ENCODE peak calls at places on chromosomes 5 and 9, in six cellular contexts. Y is IMR-90, V is OCI-LY7, R is fibroblast of lung, F is A549, N is HCT116. W is an unnamed sample.

GRCh38 chr9:101466863-101467262 is 31.3 kb upstream of the ALDOB start:
- DNase-seq in F (no peak), V (no peak), R (no peak), N (no peak), Y (no peak), W (peak)

GRCh38 chr9:127117801-127118200 is 4.6 kb downstream of the ANGPTL2 start:
- DNase-seq in V (no peak), N (no peak), Y (no peak), R (no peak), F (no peak), W (no peak)

GRCh38 chr9:37485389-37486255 is at the start of gene POLR1E:
- DNase-seq in N (peak), F (peak), V (peak), R (peak), Y (peak), W (peak)

GRCh38 chr5:124570285-124571035 is 176.0 kb downstream of the ZNF608 start:
- DNase-seq in F (no peak), N (no peak), Y (no peak), V (no peak), R (no peak), W (no peak)

GRCh38 chr9:24832307-24832706 is 286.6 kb upstream of the IZUMO3 start:
- DNase-seq in N (no peak), V (peak), R (no peak), Y (no peak), F (peak), W (peak)

GRCh38 chr9:130844028-130844427 is 9.0 kb downstream of the ABL1 start:
- DNase-seq in V (no peak), F (no peak), Y (no peak), R (no peak), N (no peak), W (no peak)

GRCh38 chr5:160685695-160686094 is 166.3 kb downstream of the ATP10B start:
- DNase-seq in R (no peak), Y (no peak), V (peak), F (peak), N (no peak), W (peak)

GRCh38 chr9:130873966-130874365 is 22.6 kb downstream of the QRFP start:
- DNase-seq in Y (no peak), V (no peak), F (no peak), R (no peak), N (no peak), W (no peak)

GRCh38 chr9:127131871-127132270 is 9.4 kb upstream of the ANGPTL2 start:
- DNase-seq in N (peak), V (no peak), R (peak), F (no peak), Y (peak), W (no peak)

GRCh38 chr9:36997414-36997813 is 36.7 kb downstream of the PAX5 start:
- DNase-seq in Y (peak), F (no peak), N (no peak), R (peak), V (no peak), W (no peak)

GRCh38 chr5:115601709-115602584 is at the start of gene TICAM2:
- DNase-seq in F (peak), Y (peak), R (peak), N (no peak), V (peak), W (peak)

GRCh38 chr5:6448141-6448491 is 543 bp upstream of the UBE2QL1 start:
- DNase-seq in Y (no peak), N (no peak), R (no peak), F (no peak), V (no peak), W (no peak)

GRCh38 chr9:131101207-131101964 is 5.1 kb downstream of the AIF1L start:
- DNase-seq in V (no peak), Y (no peak), R (no peak), F (no peak), N (no peak), W (peak)

GRCh38 chr5:33761139-33761538 is 130.7 kb downstream of the ADAMTS12 start:
- DNase-seq in R (peak), N (no peak), V (no peak), F (no peak), Y (peak), W (no peak)

GRCh38 chr5:149762958-149763630 is 33.0 kb downstream of the PPARGC1B start:
- DNase-seq in R (no peak), V (no peak), N (no peak), Y (no peak), F (no peak), W (no peak)

GRCh38 chr5:4730279-4730678 is 409.9 kb upstream of the ADAMTS16 start:
- DNase-seq in R (no peak), Y (no peak), V (no peak), F (no peak), N (no peak), W (no peak)

GRCh38 chr5:124630767-124631704 is 115.4 kb downstream of the ZNF608 start:
- DNase-seq in N (no peak), Y (peak), V (no peak), F (no peak), R (peak), W (no peak)

GRCh38 chr5:91240175-91240574 is 142.9 kb downstream of the ARRDC3 start:
- DNase-seq in N (no peak), F (no peak), R (no peak), Y (no peak), V (no peak), W (no peak)

GRCh38 chr9:4080889-4081548 is 218.8 kb downstream of the GLIS3 start:
- DNase-seq in F (peak), R (no peak), N (no peak), Y (peak), V (no peak), W (peak)

GRCh38 chr9:81069038-81069795 is 620.1 kb downstream of the TLE1 start:
- DNase-seq in F (no peak), Y (no peak), R (no peak), N (no peak), V (no peak), W (no peak)

GRCh38 chr9:88747768-88748167 is 212.8 kb downstream of the NXNL2 start:
- DNase-seq in Y (peak), V (no peak), N (no peak), R (peak), F (peak), W (no peak)

GRCh38 chr5:124310453-124310852 is 436.0 kb downstream of the ZNF608 start:
- DNase-seq in V (no peak), R (no peak), Y (no peak), F (no peak), N (no peak), W (no peak)

GRCh38 chr9:5886114-5886939 is 4.4 kb upstream of the MLANA start:
- DNase-seq in V (peak), F (peak), N (peak), R (peak), Y (peak), W (peak)

GRCh38 chr5:32538031-32538547 is 47.3 kb upstream of the SUB1 start:
- DNase-seq in V (peak), N (no peak), Y (no peak), F (no peak), R (no peak), W (no peak)

GRCh38 chr9:77507212-77507961 is 140.7 kb downstream of the GNA14 start:
- DNase-seq in V (no peak), F (no peak), N (no peak), R (peak), Y (no peak), W (no peak)

GRCh38 chr9:14993061-14993800 is 83.0 kb upstream of the FREM1 start:
- DNase-seq in N (no peak), R (peak), F (peak), Y (peak), V (no peak), W (peak)

GRCh38 chr5:18220631-18221030 is 586.4 kb downstream of the TAF11L14 start:
- DNase-seq in V (no peak), R (no peak), F (no peak), Y (no peak), N (no peak), W (no peak)

DNA sequence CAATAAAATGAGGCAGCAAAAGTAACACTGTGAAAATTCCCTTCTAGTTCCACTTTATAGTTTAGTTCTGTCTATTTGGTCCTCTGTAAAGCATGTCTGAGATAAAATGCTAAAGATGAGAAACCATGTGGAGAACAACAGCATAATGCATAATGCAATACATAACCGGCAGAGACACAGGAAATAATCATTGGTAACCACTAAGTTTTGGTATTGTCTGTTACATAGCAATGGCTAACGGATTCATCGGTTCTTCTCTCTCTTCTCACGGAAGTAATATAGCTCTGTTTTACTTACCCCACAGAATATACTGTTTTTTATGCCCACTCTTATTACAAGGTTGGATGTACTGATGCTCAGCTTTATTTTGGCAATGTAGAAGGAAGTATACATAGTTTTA is 158.9 kb downstream of the FAM174A start:
- DNase-seq in N (no peak), R (no peak), Y (no peak), V (no peak), F (no peak), W (no peak)
- H3K4me2 ChIP-seq in N (no peak), R (no peak), Y (no peak), V (no peak), F (no peak), W (no peak)

GRCh38 chr9:104881991-104882555 is 45.9 kb downstream of the ABCA1 start:
- DNase-seq in N (no peak), R (no peak), F (no peak), V (no peak), Y (no peak), W (peak)

GRCh38 chr9:104882574-104882973 is 45.4 kb downstream of the ABCA1 start:
- DNase-seq in Y (no peak), F (no peak), V (no peak), N (no peak), R (no peak), W (no peak)

GRCh38 chr9:104890433-104890770 is 37.6 kb downstream of the ABCA1 start:
- DNase-seq in Y (no peak), V (no peak), N (no peak), R (no peak), F (no peak), W (no peak)

GRCh38 chr9:104885818-104886709 is 41.9 kb downstream of the ABCA1 start:
- DNase-seq in F (no peak), V (no peak), N (no peak), Y (no peak), R (no peak), W (no peak)
- H3K4me2 ChIP-seq in F (no peak), V (no peak), N (no peak), Y (no peak), R (no peak), W (no peak)

GRCh38 chr5:72180925-72181324 is 73.7 kb downstream of the MAP1B start:
- DNase-seq in F (no peak), R (no peak), Y (no peak), N (no peak), V (no peak), W (no peak)
- H3K4me2 ChIP-seq in F (no peak), R (no peak), Y (no peak), N (no peak), V (no peak), W (peak)

GRCh38 chr5:15384581-15384980 is 115.4 kb upstream of the FBXL7 start:
- DNase-seq in N (no peak), R (no peak), Y (no peak), F (no peak), V (no peak), W (no peak)
- H3K4me2 ChIP-seq in N (no peak), R (no peak), Y (no peak), F (no peak), V (no peak), W (no peak)

DNA sequence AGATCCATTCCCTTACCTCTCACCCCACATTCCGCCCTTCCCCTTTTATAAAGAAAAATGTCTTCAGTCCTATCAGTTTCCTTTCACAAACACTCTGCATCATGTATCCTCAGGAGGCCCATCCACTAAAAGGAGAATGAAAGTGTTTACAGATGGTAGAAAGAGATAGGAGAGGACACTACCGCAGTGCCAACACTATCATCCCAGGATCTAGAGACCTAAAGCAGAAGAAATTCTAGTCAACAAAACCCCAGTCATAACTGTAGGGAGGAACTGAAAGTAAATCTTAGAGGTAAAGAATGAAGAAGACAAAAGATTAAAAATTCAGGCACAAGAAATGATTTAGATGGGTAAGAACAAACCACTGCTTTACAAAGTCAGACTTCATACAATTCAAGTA is 114.1 kb downstream of the MLLT3 start:
- DNase-seq in F (peak), Y (no peak), R (no peak), N (no peak), V (no peak), W (no peak)
- H3K4me2 ChIP-seq in F (peak), Y (peak), R (peak), N (no peak), V (no peak), W (no peak)

DNA sequence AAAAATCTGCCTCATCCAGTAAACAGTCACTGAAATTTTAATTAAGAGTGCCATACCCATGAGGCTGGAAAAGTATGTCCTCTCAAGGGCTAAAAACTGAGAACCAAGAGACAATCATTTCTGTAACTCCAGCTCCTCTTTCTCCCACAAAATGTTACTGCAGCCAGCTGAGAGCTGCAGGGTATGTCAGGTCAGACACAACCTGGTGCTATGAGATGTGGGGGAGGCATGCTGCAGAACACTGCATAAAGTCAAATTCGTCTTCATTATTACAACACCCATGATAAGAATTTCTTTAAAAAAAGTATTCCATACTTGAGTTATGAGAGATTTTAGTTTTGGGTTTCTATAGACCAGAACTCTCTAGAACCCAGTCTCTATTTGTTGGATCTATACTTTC is 162.2 kb downstream of the CDC42SE2 start:
- DNase-seq in V (no peak), N (no peak), F (no peak), R (no peak), Y (no peak), W (no peak)
- H3K4me2 ChIP-seq in V (no peak), N (no peak), F (no peak), R (no peak), Y (no peak), W (no peak)

DNA sequence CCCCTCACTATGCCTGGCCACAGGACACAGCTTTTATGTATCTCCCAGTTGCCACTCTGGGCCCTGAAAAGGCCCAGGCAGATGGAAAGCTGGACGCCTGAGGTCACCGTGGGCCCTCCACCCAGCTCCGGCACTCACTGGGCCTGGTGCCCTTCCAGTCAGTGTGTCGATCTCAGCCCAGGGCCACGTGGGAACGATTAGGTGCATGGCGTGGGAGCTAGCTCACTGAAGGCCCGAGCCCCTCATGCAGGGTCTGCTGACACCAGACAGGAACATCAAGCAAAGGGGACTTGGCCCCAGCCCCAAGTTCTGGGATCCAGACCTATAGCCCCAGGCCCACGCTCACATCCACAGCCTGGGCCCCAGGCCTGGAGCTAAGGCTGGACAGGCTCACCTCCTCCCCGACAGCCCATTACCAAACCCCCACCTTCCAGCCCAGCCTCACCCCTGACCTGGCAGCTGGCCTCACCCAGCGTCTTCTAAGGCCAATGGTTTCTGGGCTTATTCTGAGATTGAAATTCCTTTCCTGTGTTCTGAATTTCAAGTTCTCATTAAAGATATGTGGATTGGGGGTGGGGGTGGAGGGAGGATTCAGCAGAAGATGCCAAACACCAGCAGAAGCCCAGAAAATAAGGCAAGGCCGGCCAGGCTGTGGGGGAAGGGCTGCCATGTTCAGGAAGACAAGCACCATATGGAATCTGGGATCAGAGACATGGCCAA is 74.5 kb downstream of the ADAMTS2 start:
- DNase-seq in V (no peak), N (no peak), Y (peak), R (peak), F (no peak), W (peak)
- H3K4me2 ChIP-seq in V (no peak), N (no peak), Y (no peak), R (peak), F (no peak), W (no peak)

DNA sequence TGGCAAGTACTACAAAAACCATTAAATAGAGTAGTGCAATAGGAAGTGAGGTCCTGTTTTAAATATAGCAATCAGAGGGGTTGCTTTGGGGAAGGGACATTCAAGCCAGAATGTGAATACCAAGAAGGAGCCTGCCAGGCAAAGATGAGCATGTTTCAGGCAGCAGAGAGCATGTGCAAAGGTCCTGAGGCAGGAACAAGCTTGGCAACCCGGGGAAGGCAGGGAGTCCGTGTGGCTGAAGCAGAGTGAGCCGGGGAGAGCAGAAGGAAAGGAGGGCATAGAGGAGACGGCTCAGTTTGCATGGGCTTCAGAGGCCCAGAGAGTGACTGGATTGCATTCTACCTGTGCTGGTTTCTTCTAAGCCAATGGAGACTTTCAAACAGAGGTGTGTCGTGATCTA is 22.7 kb upstream of the CPLX2 start:
- DNase-seq in Y (no peak), F (no peak), R (no peak), V (no peak), N (no peak), W (no peak)
- H3K4me2 ChIP-seq in Y (no peak), F (no peak), R (no peak), V (no peak), N (no peak), W (no peak)

GRCh38 chr5:2783223-2783622 is 31.7 kb upstream of the IRX2 start:
- DNase-seq in V (no peak), F (no peak), R (no peak), Y (no peak), N (no peak), W (no peak)

GRCh38 chr5:2782658-2783057 is 31.2 kb upstream of the IRX2 start:
- DNase-seq in F (no peak), V (no peak), R (no peak), Y (no peak), N (no peak), W (no peak)

GRCh38 chr5:2780421-2781171 is 29.1 kb upstream of the IRX2 start:
- DNase-seq in Y (no peak), V (no peak), F (no peak), N (no peak), R (no peak), W (no peak)

GRCh38 chr5:2776338-2777302 is 25.1 kb upstream of the IRX2 start:
- DNase-seq in R (no peak), N (no peak), Y (no peak), F (no peak), V (no peak), W (no peak)

DNA sequence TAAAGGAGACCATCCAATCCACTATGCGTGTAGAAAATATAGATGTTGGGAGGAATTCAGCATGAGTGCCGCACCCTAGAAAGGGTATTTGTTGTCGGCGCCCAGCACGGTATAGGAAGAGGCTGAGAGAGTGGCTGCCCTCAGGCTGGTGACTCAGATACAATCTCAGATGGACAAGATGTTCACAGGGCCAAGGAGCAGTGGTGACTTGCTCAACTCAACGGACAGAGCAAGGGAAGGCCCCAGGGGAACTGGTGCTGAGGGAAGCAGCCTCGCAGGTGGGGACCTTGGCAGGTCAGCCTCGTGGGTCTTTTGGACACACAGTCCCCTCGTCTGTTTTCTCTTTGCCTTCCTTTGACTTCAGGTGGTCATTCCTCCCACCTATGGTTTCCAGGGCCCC is 28.0 kb upstream of the IRX2 start:
- DNase-seq in R (no peak), F (no peak), N (no peak), V (no peak), Y (no peak), W (no peak)
- H3K4me2 ChIP-seq in R (no peak), F (no peak), N (no peak), V (no peak), Y (no peak), W (no peak)

W was measured in SK-N-SH.